ENCODE peak calls at places on chromosome 2, in six cellular contexts. M is HCT116, B is tibial artery, Q is mammary epithelial cell, F is colonic mucosa, P is astrocyte. D is an unnamed sample.
A peak's percentile ranks its signal among the peaks of the same experiment; 100 is the strongest.

GRCh38 chr2:231960810-231961348 is 634 bp upstream of the DIS3L2 start:
- DNase-seq in M (no peak), B (no peak), Q (no peak), F (no peak), P (no peak), D (no peak)

GRCh38 chr2:172655091-172655837 is 80.4 kb upstream of the RAPGEF4 start:
- DNase-seq in M (no peak), B (no peak), Q (peak; percentile 60), F (no peak), P (peak; percentile 94), D (peak; percentile 91)

GRCh38 chr2:26696352-26696816 is 3.9 kb downstream of the KCNK3 start:
- DNase-seq in M (peak; percentile 88), B (no peak), Q (peak; percentile 98), F (no peak), P (peak; percentile 97), D (peak; percentile 98)

GRCh38 chr2:143426296-143426695 is 297.1 kb downstream of the ARHGAP15 start:
- DNase-seq in M (no peak), B (no peak), Q (peak; percentile 44), F (no peak), P (peak; percentile 92), D (peak; percentile 88)

GRCh38 chr2:56582570-56582969 is 398.8 kb downstream of the CCDC85A start:
- DNase-seq in M (no peak), B (no peak), Q (peak; percentile 68), F (no peak), P (peak; percentile 24), D (no peak)

GRCh38 chr2:119126650-119127049 is 31.9 kb downstream of the C1QL2 start:
- DNase-seq in M (peak; percentile 43), B (no peak), Q (peak; percentile 32), F (peak; percentile 32), P (no peak), D (no peak)

GRCh38 chr2:75592028-75592427 is 31.3 kb upstream of the EVA1A start:
- DNase-seq in M (peak; percentile 8), B (no peak), Q (peak; percentile 95), F (no peak), P (peak; percentile 86), D (peak; percentile 93)

GRCh38 chr2:222611684-222612083 is 44.2 kb downstream of the FARSB start:
- DNase-seq in M (no peak), B (no peak), Q (no peak), F (no peak), P (no peak), D (no peak)

GRCh38 chr2:162840598-162841246 is 2.2 kb upstream of the KCNH7 start:
- DNase-seq in M (peak; percentile 18), B (peak; percentile 16), Q (peak; percentile 65), F (peak; percentile 52), P (peak; percentile 72), D (no peak)

GRCh38 chr2:20355131-20355530 is 4.5 kb upstream of the PUM2 start:
- DNase-seq in M (no peak), B (no peak), Q (no peak), F (no peak), P (peak; percentile 75), D (no peak)

GRCh38 chr2:61176755-61177726 is 15.1 kb downstream of the C2orf74 start:
- DNase-seq in M (peak; percentile 69), B (peak; percentile 90), Q (peak; percentile 90), F (peak; percentile 94), P (peak; percentile 76), D (peak; percentile 89)

DNA sequence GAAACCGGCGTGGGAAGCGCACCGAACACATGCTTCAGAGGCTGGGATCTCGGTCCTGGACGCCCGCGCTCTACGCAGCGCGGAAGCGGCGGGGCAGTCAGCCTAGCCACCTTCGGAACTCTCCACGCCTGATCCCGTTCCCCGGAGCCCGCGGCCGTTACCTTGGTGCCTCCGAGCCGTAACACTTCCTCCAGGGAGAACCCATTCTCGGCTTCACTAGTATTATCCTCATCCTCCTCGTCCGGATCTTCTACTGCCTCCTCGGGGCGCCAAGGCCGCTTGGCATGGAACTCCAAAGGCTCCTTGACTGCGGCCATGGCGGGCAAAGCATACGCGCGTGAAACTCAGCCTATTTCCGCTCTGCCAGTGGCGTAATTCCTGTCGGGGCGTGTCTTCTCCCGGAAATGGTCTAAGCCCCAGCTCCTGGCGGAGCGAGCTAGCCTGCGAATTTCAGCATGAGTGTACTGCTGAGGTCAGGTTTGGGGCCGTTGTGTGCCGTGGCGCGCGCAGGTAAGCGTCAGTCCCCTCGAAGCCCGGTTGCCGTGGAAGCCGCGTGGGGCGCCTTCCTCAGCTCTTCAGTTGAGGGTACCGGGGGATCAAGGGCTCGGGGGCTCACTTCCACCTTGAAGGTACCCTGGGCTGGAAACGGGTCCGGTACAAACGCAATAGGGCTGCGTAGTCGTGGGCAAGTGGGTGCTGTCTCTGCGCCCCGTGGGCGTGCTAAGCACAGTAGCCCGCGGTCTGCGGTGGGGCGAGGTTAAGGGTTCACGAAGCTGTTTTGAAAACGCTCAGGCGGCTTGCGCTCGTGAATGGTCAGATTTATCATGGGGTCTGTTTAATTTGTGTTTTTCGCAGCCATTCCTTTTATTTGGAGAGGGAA is at the start of the genes CEBPZ and NDUFAF7:
- DNase-seq in M (peak; percentile 80), B (peak; percentile 93), Q (peak; percentile 94), F (peak; percentile 95), P (peak; percentile 92), D (peak; percentile 92)
- TF ChIP-seq CTCF in M (no peak), B (no peak), Q (no peak), F (no peak), P (no peak), D (no peak)

DNA sequence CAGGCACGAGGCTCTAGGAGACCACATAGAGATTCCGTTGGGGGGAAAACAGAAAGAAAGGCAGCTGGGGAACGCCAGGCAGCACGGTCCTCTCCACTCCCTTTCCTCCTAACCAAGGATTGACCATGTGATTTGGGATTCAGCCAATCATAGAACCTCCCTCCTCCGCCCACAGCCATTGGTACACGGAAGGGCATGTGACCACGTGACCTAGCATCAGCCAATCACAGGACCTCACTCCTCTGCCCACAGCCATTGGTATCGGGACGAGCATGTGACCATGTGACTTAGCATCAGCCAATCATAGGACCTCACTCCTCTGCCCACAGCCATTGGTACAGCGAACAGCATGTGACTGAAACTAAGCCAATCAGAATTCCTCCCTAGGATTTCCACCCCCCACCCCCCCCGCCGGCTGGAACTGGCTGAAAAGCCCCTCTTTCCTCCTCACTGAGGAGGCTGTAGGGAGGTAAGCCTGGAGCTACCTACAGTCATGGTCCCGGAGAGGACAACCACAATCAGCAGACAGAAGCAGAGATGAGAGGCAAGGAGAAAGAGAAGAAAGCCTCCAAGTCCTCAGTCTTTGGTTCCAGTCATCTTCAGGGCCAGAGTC is 7.6 kb downstream of the SERPINE2 start:
- DNase-seq in M (no peak), B (no peak), Q (no peak), F (no peak), P (no peak), D (no peak)
- TF ChIP-seq CTCF in M (no peak), B (no peak), Q (no peak), F (no peak), P (no peak), D (no peak)

DNA sequence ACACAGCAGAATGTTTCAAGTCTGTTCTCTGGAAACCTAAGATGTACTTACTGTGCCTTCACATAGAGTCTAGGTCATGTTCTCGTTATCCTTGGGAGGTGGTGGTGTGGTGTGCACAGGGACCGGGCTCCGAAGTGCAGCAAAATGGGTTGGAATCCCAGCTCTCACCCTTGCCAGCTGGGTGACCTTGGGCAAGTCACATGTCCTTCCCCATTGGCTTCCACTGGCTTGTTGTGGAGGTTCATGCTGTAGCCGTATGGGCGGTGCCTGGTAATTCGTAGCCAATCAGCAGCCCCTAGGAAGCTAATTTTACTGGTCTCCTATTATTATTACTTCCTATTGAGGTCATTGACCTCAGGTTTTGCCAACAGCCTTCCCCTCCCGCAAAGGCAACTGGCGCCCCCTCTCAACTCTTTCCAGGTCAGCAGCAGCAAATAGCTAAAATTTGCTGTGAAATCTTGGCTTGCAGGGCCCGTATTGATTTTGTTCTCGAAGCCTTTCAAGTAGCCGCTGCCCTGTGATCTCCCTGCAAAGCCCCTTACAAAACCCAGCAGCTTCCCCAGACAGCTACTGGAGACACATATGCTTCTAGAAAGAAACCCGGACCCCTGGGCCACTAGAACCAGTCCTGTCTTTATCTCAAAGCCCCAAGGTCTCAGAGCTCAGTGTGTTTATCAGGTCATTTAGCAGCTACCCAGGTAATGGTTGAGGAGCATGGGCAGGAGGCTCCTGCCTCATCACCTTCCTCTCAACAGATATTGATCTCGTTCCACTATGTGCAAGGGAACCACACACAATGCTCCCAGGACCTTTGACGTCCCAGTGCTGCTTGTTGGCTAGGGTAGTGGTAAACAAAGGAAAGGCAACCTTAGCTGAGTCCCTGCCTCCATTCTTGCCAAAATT is 66.5 kb upstream of the SLC1A4 start:
- DNase-seq in M (no peak), B (no peak), Q (no peak), F (no peak), P (no peak), D (no peak)
- TF ChIP-seq CTCF in M (no peak), B (no peak), Q (no peak), F (no peak), P (no peak), D (no peak)

GRCh38 chr2:124609667-124610066 is 584.6 kb downstream of the CNTNAP5 start:
- DNase-seq in M (no peak), B (no peak), Q (no peak), F (no peak), P (no peak), D (no peak)

GRCh38 chr2:124607679-124608078 is 582.6 kb downstream of the CNTNAP5 start:
- DNase-seq in M (no peak), B (no peak), Q (no peak), F (no peak), P (no peak), D (no peak)

DNA sequence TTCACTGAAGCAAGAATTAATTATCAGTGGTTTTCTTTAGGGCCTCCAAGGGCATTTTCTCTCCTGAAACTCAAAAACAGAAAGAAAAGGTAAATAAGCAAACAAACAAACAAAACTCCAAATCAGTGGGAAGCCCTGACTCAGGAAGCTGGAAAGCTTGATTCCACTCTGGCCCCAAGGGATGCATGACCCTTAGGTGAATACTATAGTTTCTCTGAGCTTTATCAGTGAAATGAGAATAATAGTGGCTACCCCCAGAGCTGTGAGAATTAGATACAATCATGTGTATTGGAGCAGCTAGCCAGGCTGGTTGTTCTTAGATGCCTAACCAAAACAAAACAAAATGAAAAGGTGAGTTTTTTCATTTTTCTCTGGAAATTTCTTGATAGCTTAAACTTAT is 585.1 kb downstream of the CNTNAP5 start:
- DNase-seq in M (no peak), B (no peak), Q (no peak), F (no peak), P (no peak), D (no peak)
- TF ChIP-seq CTCF in M (no peak), B (no peak), Q (no peak), F (no peak), P (no peak), D (no peak)

DNA sequence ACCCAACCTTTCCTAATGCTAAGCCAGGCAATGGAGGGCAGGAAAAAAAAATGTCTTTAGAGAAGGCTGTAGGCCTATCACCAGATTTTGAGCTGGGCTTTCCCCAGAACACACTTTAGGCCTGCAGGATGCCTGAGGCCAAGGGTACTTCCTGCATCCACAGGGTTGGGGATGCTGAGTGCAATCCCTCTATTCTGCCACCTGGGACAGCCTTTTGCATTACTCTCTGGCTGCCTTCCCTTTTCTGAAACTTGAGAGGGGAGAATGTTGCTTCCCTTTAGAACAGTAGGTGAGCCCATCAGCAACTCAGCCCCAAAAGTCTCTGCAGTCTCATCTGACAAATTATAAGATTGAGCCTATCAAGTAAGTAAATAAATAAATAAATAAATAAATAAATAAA is 195.2 kb downstream of the SLC8A1 start:
- DNase-seq in M (no peak), B (no peak), Q (peak; percentile 30), F (no peak), P (no peak), D (no peak)
- TF ChIP-seq CTCF in M (peak; percentile 30), B (no peak), Q (peak; percentile 41), F (no peak), P (no peak), D (peak; percentile 55)